ENCODE peak calls at places on chromosomes 7 and 10, in ten cellular contexts. U is RPMI7951; O is GM04504; X is PC-3; Z is stimulated activated CD4-positive, alpha-beta T cell treated with anti-CD3 and anti-CD28 coated beads, Interleukin-2, amount 100 ng/mL, for 24 hours; S is progenitor cell of endocrine pancreas; J is lower leg skin; P is AG20443; K is foreskin fibroblast; B is NCI-H748 treated with DMSO at 0.1 percent for 48 hours. M is an unnamed sample.

GRCh38 chr10:52568309-52568708 is 204.3 kb downstream of the MBL2 start:
- DNase-seq in Z (no peak), P (peak; percentile 17), B (no peak), X (peak; percentile 83), J (no peak), S (no peak), K (peak; percentile 54), U (no peak), O (no peak), M (no peak)

GRCh38 chr10:89836840-89837172 is 135.4 kb downstream of the KIF20B start:
- DNase-seq in B (no peak), O (no peak), J (no peak), X (no peak), K (no peak), Z (no peak), U (no peak), S (no peak), P (peak; percentile 21), M (no peak)

GRCh38 chr10:49387029-49387428 is 8.9 kb downstream of the DRGX start:
- DNase-seq in Z (no peak), U (peak; percentile 63), O (peak; percentile 6), B (no peak), K (peak; percentile 79), J (peak; percentile 59), S (no peak), P (peak; percentile 83), X (peak; percentile 100), M (no peak)

GRCh38 chr10:112553315-112553714 is 106.3 kb downstream of the VTI1A start:
- DNase-seq in O (no peak), X (no peak), B (no peak), S (no peak), P (no peak), J (no peak), K (no peak), U (no peak), Z (no peak), M (no peak)

GRCh38 chr7:24825931-24826661 is 68.8 kb upstream of the GSDME start:
- DNase-seq in K (peak; percentile 70), O (no peak), U (peak; percentile 95), P (peak; percentile 70), X (peak; percentile 94), Z (no peak), B (no peak), S (no peak), J (no peak), M (peak; percentile 72)

GRCh38 chr7:92698237-92698841 is 108.1 kb upstream of the FAM133B start:
- DNase-seq in X (no peak), S (no peak), P (peak; percentile 80), O (peak; percentile 74), U (peak; percentile 95), K (peak; percentile 87), Z (no peak), J (no peak), B (peak; percentile 33), M (no peak)

GRCh38 chr7:55439627-55440026 is 74.5 kb downstream of the LANCL2 start:
- DNase-seq in U (peak; percentile 73), B (no peak), O (peak; percentile 24), K (peak; percentile 71), S (no peak), J (no peak), P (peak; percentile 64), Z (no peak), X (peak; percentile 12), M (peak; percentile 75)

GRCh38 chr7:151632750-151633515 is 113.2 kb upstream of the RHEB start:
- DNase-seq in O (peak; percentile 27), S (peak; percentile 20), J (peak; percentile 88), Z (peak; percentile 65), P (no peak), B (no peak), X (peak; percentile 39), K (peak; percentile 38), U (no peak), M (peak; percentile 87)

GRCh38 chr7:29145553-29146081 is 720 bp downstream of the CPVL start:
- DNase-seq in Z (no peak), U (no peak), B (no peak), J (no peak), K (peak; percentile 2), S (no peak), X (no peak), O (no peak), P (no peak), M (peak; percentile 50)

GRCh38 chr10:32253821-32254220 is 93.1 kb downstream of the EPC1 start:
- DNase-seq in Z (no peak), X (no peak), S (no peak), P (no peak), J (no peak), O (no peak), B (no peak), U (no peak), K (no peak), M (no peak)

GRCh38 chr10:79383974-79384606 is 36.8 kb downstream of the PPIF start:
- DNase-seq in B (no peak), S (peak; percentile 6), O (no peak), K (no peak), P (no peak), J (peak; percentile 88), Z (peak; percentile 11), X (no peak), U (no peak), M (no peak)

GRCh38 chr10:103175580-103176285 is 17.3 kb downstream of the NT5C2 start:
- DNase-seq in K (no peak), J (no peak), U (no peak), X (no peak), Z (no peak), B (no peak), S (no peak), O (no peak), P (no peak), M (no peak)

GRCh38 chr7:39838326-39838725 is 111.7 kb upstream of the CDK13 start:
- DNase-seq in X (peak; percentile 31), Z (no peak), U (peak; percentile 53), P (no peak), B (peak; percentile 92), J (no peak), S (no peak), K (peak; percentile 15), O (no peak), M (peak; percentile 75)

GRCh38 chr10:132146941-132147915 is 39.5 kb upstream of the DPYSL4 start:
- DNase-seq in S (no peak), K (no peak), P (no peak), X (no peak), B (no peak), Z (no peak), J (no peak), U (no peak), O (no peak), M (no peak)

GRCh38 chr10:48249763-48250351 is 24.6 kb downstream of the FRMPD2 start:
- DNase-seq in B (no peak), S (no peak), Z (no peak), P (no peak), U (no peak), O (no peak), J (peak; percentile 49), K (no peak), X (no peak), M (no peak)

M was measured in DMS53.